ENCODE peak calls at places on chromosome 22, in seven cellular contexts. W is H9, V is mesenchymal stem cell, K is IMR-90, L is neuronal stem cell, E is trophoblast cell, N is mesendoderm. M is an unnamed sample.

GRCh38 chr22:24950272-24950902 is 2.1 kb upstream of the KIAA1671 start:
- DNase-seq in W (peak; percentile 93), L (no peak), E (no peak), K (peak; percentile 8), V (no peak), N (peak; percentile 97), M (peak; percentile 72)

GRCh38 chr22:25358421-25359170 is 139.2 kb downstream of the CRYBB2 start:
- DNase-seq in V (no peak), K (no peak), W (no peak), N (no peak), E (no peak), L (no peak), M (no peak)

GRCh38 chr22:25172153-25172552 is 27.5 kb upstream of the CRYBB3 start:
- DNase-seq in E (no peak), L (no peak), N (peak; percentile 24), V (no peak), K (no peak), W (no peak), M (no peak)

GRCh38 chr22:21646608-21647590 is 4.8 kb downstream of the SDF2L1 start:
- DNase-seq in W (peak; percentile 77), K (peak; percentile 74), V (peak; percentile 84), L (peak; percentile 78), E (peak; percentile 89), N (peak; percentile 88), M (peak; percentile 82)

GRCh38 chr22:30116362-30117117 is 36.3 kb downstream of the HORMAD2 start:
- DNase-seq in L (no peak), W (no peak), N (no peak), V (peak; percentile 15), K (peak; percentile 78), E (no peak), M (no peak)

GRCh38 chr22:23275751-23276150 is 95.4 kb downstream of the BCR start:
- DNase-seq in L (no peak), E (no peak), K (no peak), W (no peak), N (no peak), V (no peak), M (no peak)

GRCh38 chr22:24189249-24190158 is 8.2 kb downstream of the SUSD2 start:
- DNase-seq in N (peak; percentile 56), E (peak; percentile 33), L (peak; percentile 44), K (peak; percentile 50), W (peak; percentile 86), V (peak; percentile 65), M (peak; percentile 91)

GRCh38 chr22:20080445-20080775 is 369 bp downstream of the DGCR8 start:
- DNase-seq in K (peak; percentile 30), V (peak; percentile 77), L (peak; percentile 58), N (peak; percentile 71), E (peak; percentile 65), W (peak; percentile 52), M (no peak)

GRCh38 chr22:40720538-40721256 is 41.4 kb downstream of the MCHR1 start:
- DNase-seq in K (peak; percentile 49), L (no peak), N (no peak), V (peak; percentile 48), W (no peak), E (no peak), M (no peak)

GRCh38 chr22:20267441-20268288 is 453 bp downstream of the RTN4R start:
- DNase-seq in L (no peak), W (no peak), V (no peak), K (no peak), E (no peak), N (peak; percentile 20), M (no peak)

GRCh38 chr22:34427841-34428240 is 507.6 kb upstream of the LARGE1 start:
- DNase-seq in W (no peak), E (no peak), K (no peak), V (no peak), L (no peak), N (no peak), M (no peak)

GRCh38 chr22:43039800-43040199 is 24.9 kb upstream of the PACSIN2 start:
- DNase-seq in V (no peak), E (peak; percentile 71), W (peak; percentile 48), N (peak; percentile 47), L (no peak), K (no peak), M (no peak)

GRCh38 chr22:38843201-38843715 is 570 bp downstream of the NPTXR start:
- DNase-seq in V (peak; percentile 80), N (peak; percentile 85), E (no peak), L (peak; percentile 56), K (peak; percentile 81), W (peak; percentile 52), M (peak; percentile 47)

GRCh38 chr22:19599626-19600243 is 75.5 kb upstream of the CLDN5 start:
- DNase-seq in L (no peak), V (no peak), N (no peak), K (no peak), W (no peak), E (no peak), M (no peak)

GRCh38 chr22:47124946-47125345 is 362.5 kb downstream of the TBC1D22A start:
- DNase-seq in L (no peak), N (no peak), K (no peak), E (no peak), W (no peak), V (no peak), M (no peak)

GRCh38 chr22:16783930-16784354 is 41.3 kb downstream of the XKR3 start:
- DNase-seq in L (no peak), K (no peak), V (no peak), W (peak; percentile 41), N (peak; percentile 48), E (peak; percentile 11), M (peak; percentile 51)

GRCh38 chr22:16781074-16781763 is 44.0 kb downstream of the XKR3 start:
- DNase-seq in N (no peak), E (no peak), V (no peak), L (no peak), W (no peak), K (no peak), M (no peak)

GRCh38 chr22:16777284-16777924 is 47.8 kb downstream of the XKR3 start:
- DNase-seq in V (no peak), L (no peak), W (no peak), N (no peak), K (no peak), E (no peak), M (no peak)

GRCh38 chr22:16783453-16783852 is 41.8 kb downstream of the XKR3 start:
- DNase-seq in L (no peak), V (no peak), N (no peak), W (no peak), K (no peak), E (no peak), M (no peak)

DNA sequence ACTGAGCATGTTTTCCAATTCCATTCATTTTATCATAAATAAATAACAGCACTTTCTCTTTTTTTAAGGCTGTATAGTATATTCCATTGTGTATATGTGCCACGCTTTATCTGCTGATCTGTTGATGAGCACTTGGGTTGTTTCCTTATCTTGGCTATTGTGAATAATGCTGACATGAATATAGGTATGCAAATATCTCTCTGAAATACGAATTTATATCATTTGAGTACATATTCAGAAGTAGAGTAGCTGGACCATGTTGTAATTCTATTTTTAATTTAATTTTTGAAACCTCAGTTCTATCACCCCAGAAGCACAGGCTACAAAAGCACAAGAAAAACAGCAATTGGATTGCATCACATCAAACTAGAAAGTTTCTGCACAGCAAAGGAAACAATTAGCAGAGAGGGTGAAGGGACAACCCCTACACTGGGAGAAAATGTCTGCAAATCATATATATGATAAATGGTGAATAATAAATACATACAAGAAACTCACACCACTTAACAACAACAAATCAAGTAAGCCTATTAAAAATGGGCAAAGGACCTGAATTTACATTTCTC is 43.4 kb downstream of the XKR3 start:
- DNase-seq in L (no peak), K (no peak), W (no peak), E (no peak), V (no peak), N (no peak), M (no peak)
- H3K18ac ChIP-seq in L (no peak overlapping the region), K (no peak overlapping the region), W (no peak overlapping the region), E (no peak overlapping the region), V (no peak overlapping the region), N (no peak overlapping the region), M (no peak overlapping the region)

DNA sequence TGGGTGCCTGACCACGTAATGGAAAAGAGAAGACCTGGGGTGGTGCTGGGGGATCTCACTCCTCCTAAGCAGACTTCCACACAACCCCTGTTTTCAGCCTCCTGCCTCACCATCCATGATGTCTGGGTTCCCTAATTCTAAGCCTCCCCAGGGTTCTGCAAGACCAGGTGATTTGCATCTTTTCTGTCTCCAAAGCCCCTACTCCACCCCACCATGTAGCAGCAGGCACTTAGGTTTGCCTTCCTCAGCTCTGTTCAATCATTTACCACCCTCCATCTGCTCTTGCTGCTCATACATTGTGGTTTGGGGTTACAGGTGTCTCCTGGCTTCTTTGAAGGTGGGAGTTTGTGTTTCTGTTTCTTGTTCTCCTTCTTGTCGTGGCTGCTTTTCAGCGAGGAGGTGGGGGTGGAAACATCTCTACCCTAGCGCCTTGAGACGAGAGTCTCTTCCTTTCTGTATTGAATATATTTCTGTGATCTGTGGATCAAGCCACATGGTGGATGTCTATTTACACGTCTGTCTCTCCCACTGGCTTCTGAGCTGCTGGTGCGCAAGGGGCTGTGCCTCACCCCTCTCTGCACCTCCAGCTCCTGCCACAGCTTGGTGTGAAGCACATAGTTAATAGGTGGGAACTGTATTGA is 6.6 kb upstream of the SSTR3 start:
- DNase-seq in W (no peak), E (no peak), V (no peak), L (no peak), N (no peak), K (no peak), M (no peak)
- H3K4me2 ChIP-seq in W (no peak overlapping the region), E (no peak overlapping the region), V (no peak overlapping the region), L (no peak overlapping the region), N (no peak overlapping the region), K (no peak overlapping the region), M (no peak overlapping the region)

GRCh38 chr22:37745548-37746365 is 48.9 kb downstream of the TRIOBP start:
- DNase-seq in N (peak; percentile 92), E (peak; percentile 86), L (peak; percentile 91), V (peak; percentile 90), W (peak; percentile 90), K (peak; percentile 84), M (peak; percentile 87)
- H3K4me1 ChIP-seq in N (peaks cover 7% of the 10 kb centered on the region), E (peaks cover 65% of the 10 kb centered on the region), L (peaks cover 27% of the 10 kb centered on the region), V (peaks cover 65% of the 10 kb centered on the region), W (no peaks in the 10 kb centered on the region), K (peaks cover 51% of the 10 kb centered on the region), M (peaks cover 7% of the 10 kb centered on the region)

GRCh38 chr22:28942801-28943500 is 59.6 kb downstream of the ZNRF3 start:
- DNase-seq in K (no peak), E (peak; percentile 57), W (no peak), V (no peak), L (peak; percentile 48), N (peak; percentile 57), M (no peak)

GRCh38 chr22:28940441-28940840 is 57.1 kb downstream of the ZNRF3 start:
- DNase-seq in N (no peak), L (no peak), K (no peak), E (no peak), W (no peak), V (no peak), M (no peak)

GRCh38 chr22:28943501-28943879 is 60.1 kb downstream of the ZNRF3 start:
- DNase-seq in V (no peak), E (no peak), L (no peak), N (no peak), K (no peak), W (no peak), M (no peak)

GRCh38 chr22:28939932-28940331 is 56.6 kb downstream of the ZNRF3 start:
- DNase-seq in L (no peak), K (no peak), V (no peak), W (no peak), N (no peak), E (no peak), M (no peak)

DNA sequence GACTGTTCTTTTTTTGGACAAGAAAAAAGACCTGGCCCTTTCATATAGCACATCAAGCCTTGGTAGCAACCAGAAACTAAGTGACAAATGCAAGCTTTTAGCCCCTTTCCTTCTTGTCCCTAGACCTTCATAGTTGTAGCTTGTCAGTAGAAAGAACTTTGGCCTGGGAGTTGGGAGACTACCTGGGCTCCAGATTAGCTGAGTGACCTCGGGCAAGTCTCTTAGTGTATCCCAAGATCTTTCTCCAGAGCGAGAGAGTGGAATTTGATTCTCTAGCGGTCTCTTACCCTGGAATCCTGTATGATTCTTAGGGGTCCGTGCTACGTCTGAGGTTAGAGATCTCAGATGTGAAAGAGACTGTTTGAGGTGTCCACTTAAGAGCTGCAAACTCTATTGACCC is 59.0 kb downstream of the ZNRF3 start:
- DNase-seq in N (no peak), K (no peak), L (no peak), W (no peak), E (no peak), V (no peak), M (no peak)
- H3K18ac ChIP-seq in N (no peak overlapping the region), K (no peak overlapping the region), L (no peak overlapping the region), W (no peak overlapping the region), E (no peak overlapping the region), V (no peak overlapping the region), M (no peak overlapping the region)